ENCODE peak calls at places on chromosomes 5 and 9, in four cellular contexts. C, Y, X and U are unnamed samples.

GRCh38 chr9:70472268-70473249 is 58.1 kb upstream of the KLF9 start:
- DNase-seq in C (no peak), Y (no peak), X (no peak), U (no peak)

GRCh38 chr5:36640949-36641348 is 34.5 kb downstream of the SLC1A3 start:
- DNase-seq in C (no peak), Y (no peak), X (no peak), U (no peak)

GRCh38 chr9:16627967-16628366 is 242.5 kb downstream of the BNC2 start:
- DNase-seq in C (no peak), Y (no peak), X (no peak), U (no peak)

GRCh38 chr5:140182803-140183367 is 7.9 kb downstream of the CYSTM1 start:
- DNase-seq in C (peak), Y (no peak), X (no peak), U (no peak)

GRCh38 chr9:82302968-82303655 is 314.5 kb downstream of the SPATA31D1 start:
- DNase-seq in C (no peak), Y (no peak), X (peak), U (no peak)

GRCh38 chr5:101728933-101729332 is 567.2 kb downstream of the SLCO4C1 start:
- DNase-seq in C (no peak), Y (peak), X (no peak), U (no peak)

GRCh38 chr9:108665856-108666784 is 189.7 kb downstream of the ACTL7B start:
- DNase-seq in C (no peak), Y (peak), X (no peak), U (no peak)

GRCh38 chr5:143436871-143437270 is 33.4 kb upstream of the NR3C1 start:
- DNase-seq in C (no peak), Y (no peak), X (no peak), U (peak)

GRCh38 chr9:71604197-71605063 is 163.9 kb downstream of the CEMIP2 start:
- DNase-seq in C (peak), Y (peak), X (peak), U (peak)

GRCh38 chr9:71630371-71630770 is 137.9 kb downstream of the CEMIP2 start:
- DNase-seq in C (peak), Y (no peak), X (no peak), U (no peak)

GRCh38 chr5:151600069-151600665 is 9.0 kb upstream of the FAT2 start:
- DNase-seq in C (no peak), Y (no peak), X (no peak), U (no peak)

GRCh38 chr5:62969409-62970120 is 390.9 kb downstream of the LRRC70 start:
- DNase-seq in C (no peak), Y (no peak), X (no peak), U (no peak)

GRCh38 chr9:129185991-129186390 is 7.9 kb upstream of the IER5L start:
- DNase-seq in C (peak), Y (no peak), X (no peak), U (no peak)

GRCh38 chr9:108417726-108418125 is 438.1 kb downstream of the ACTL7B start:
- DNase-seq in C (no peak), Y (no peak), X (no peak), U (no peak)

GRCh38 chr9:34985311-34985899 is 4.1 kb upstream of the DNAJB5 start:
- DNase-seq in C (peak), Y (peak), X (no peak), U (peak)

GRCh38 chr5:54320256-54320655 is 9.9 kb upstream of the ARL15 start:
- DNase-seq in C (no peak), Y (no peak), X (no peak), U (no peak)

GRCh38 chr9:36835271-36835996 is 198.6 kb downstream of the PAX5 start:
- DNase-seq in C (no peak), Y (no peak), X (no peak), U (no peak)

GRCh38 chr5:82405166-82405565 is 127.0 kb upstream of the RPS23 start:
- DNase-seq in C (no peak), Y (no peak), X (no peak), U (no peak)

GRCh38 chr9:69805962-69806633 is 14.5 kb upstream of the CFAP95 start:
- DNase-seq in C (peak), Y (no peak), X (no peak), U (no peak)

GRCh38 chr9:134215709-134216448 is 51.5 kb upstream of the RNU6ATAC start:
- DNase-seq in C (peak), Y (peak), X (no peak), U (no peak)

GRCh38 chr5:61397238-61397637 is 65.2 kb downstream of the ZSWIM6 start:
- DNase-seq in C (no peak), Y (no peak), X (no peak), U (no peak)

GRCh38 chr9:71004196-71004595 is 117.2 kb downstream of the TRPM3 start:
- DNase-seq in C (no peak), Y (no peak), X (no peak), U (no peak)

GRCh38 chr5:17709011-17709710 is 74.9 kb downstream of the TAF11L14 start:
- DNase-seq in C (no peak), Y (no peak), X (no peak), U (no peak)

GRCh38 chr5:17714186-17714585 is 79.9 kb downstream of the TAF11L14 start:
- DNase-seq in C (no peak), Y (no peak), X (no peak), U (no peak)

GRCh38 chr5:17713301-17713700 is 79.0 kb downstream of the TAF11L14 start:
- DNase-seq in C (no peak), Y (no peak), X (no peak), U (peak)
- TF ChIP-seq PHF8 in C (no peak), Y (no peak), X (no peak), U (no peak)

DNA sequence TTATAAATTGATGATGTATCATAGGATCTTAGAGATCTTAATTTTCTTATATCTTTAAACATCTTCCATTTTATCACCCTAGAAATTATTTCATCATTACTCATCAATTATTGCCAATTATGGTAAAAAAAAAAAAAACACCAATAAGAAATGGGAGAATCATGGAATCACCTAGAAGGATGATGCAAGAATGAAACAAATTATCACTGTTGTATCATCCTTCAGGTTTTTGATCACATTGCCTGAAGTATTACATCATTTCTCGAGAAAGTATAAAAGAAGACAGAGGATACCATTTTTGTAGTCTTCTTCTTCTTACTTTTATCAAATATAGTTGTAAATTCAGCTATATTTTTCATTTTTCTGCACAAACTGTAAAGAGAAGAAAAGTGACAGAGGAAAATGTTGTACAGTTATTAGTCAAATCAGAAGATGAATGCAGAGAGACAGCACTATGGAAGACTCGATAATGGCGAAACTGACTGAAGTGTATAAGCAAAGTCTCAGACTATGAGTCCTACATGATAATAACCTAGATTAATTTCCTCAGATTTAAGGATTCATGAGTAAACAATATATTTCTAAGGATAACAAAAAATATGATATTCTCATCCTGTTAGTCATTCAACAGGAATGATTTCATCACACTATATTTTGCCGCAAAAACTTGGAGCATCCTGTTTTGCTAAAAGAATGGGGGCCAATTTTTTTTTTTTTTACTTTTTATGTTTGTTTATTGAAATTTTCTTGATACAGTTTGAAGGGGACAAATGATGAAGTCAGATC is 5.9 kb upstream of the STC2 start:
- DNase-seq in C (no peak), Y (no peak), X (no peak), U (no peak)
- TF ChIP-seq PHF8 in C (no peak), Y (no peak), X (no peak), U (no peak)

DNA sequence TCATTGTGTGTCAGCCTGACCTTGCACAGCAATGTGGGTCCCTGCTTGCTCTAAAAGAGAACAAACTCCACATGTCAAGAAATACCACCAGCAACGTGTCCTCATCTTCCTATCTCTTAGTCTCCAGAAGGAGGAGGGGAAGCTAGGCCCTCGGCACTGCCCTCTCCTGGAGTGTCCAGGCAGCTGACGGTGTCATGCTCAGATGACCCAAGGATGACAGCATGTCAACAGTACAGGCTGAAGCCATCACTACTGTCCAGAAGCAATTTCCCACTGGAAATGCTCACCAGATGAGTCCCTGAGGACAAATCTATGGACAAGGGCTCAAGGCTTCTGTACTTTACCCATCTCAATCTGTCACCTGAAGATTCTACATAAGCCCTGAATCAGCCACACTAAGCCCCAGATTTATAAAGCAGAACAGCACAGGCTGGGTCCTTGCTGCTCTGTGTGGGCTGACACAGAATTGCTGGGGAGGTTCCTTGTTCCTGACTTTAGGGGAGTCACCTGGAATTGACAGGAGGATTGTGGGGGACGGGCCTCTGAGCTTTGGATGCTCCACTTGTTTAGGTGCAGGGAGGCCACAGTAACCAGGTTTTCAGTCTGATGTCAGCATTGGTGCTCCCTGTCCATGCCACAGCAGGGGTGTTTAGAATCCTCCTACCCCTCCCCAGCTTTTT is 210.2 kb downstream of the DAB2IP start:
- DNase-seq in C (peak), Y (peak), X (no peak), U (peak)
- TF ChIP-seq PHF8 in C (no peak), Y (no peak), X (no peak), U (no peak)

DNA sequence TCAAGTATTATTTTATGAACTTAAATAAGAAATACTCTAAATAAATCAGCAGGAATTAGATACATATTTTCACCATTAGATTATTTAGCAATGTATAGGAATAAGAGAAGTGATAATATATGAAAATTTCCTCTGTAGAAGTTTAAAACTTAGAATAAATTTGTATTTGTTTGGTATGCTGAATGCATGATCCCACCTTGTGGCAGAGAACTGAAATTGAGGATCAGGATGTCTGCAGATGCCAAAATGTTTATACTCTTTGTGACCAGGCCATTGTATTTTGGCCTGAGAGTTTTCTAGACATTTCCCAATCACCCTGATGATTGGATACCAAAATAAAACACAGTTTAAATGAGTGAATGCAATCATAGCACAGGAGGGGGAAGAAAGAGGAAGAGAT is 6.3 kb downstream of the TYRP1 start:
- DNase-seq in C (no peak), Y (no peak), X (no peak), U (no peak)
- TF ChIP-seq PHF8 in C (no peak), Y (no peak), X (no peak), U (no peak)